ENCODE peak calls at places on chromosomes 13 and 19, in nine cellular contexts. One of them, this sample, is unnamed. For H3K4me1, the result is how much of the 10 kb centered on the place peaks cover.

GRCh38 chr19:40165362-40165937 is 25.8 kb upstream of the MAP3K10 start:
- DNase-seq in heart left ventricle: peak
- DNase-seq in IMR-90: no peak
- DNase-seq in stomach: peak
- DNase-seq in tibial nerve: peak
- DNase-seq in spleen: peak
- DNase-seq in body of pancreas: peak
- DNase-seq in adrenal gland: peak
- DNase-seq in thyroid gland: peak
- DNase-seq in this sample: no peak

GRCh38 chr19:28632357-28633076 is 580.4 kb downstream of the UQCRFS1 start:
- DNase-seq in heart left ventricle: no peak
- DNase-seq in IMR-90: no peak
- DNase-seq in stomach: no peak
- DNase-seq in tibial nerve: no peak
- DNase-seq in spleen: no peak
- DNase-seq in body of pancreas: no peak
- DNase-seq in adrenal gland: no peak
- DNase-seq in thyroid gland: no peak
- DNase-seq in this sample: no peak

GRCh38 chr19:46192990-46193650 is 36.4 kb upstream of the IGFL1 start:
- DNase-seq in heart left ventricle: peak
- DNase-seq in IMR-90: peak
- DNase-seq in stomach: no peak
- DNase-seq in tibial nerve: no peak
- DNase-seq in spleen: no peak
- DNase-seq in body of pancreas: no peak
- DNase-seq in adrenal gland: peak
- DNase-seq in thyroid gland: no peak
- DNase-seq in this sample: peak

GRCh38 chr19:40177286-40178070 is 13.7 kb upstream of the MAP3K10 start:
- DNase-seq in heart left ventricle: no peak
- DNase-seq in IMR-90: no peak
- DNase-seq in stomach: no peak
- DNase-seq in tibial nerve: no peak
- DNase-seq in spleen: no peak
- DNase-seq in body of pancreas: no peak
- DNase-seq in adrenal gland: no peak
- DNase-seq in thyroid gland: no peak
- DNase-seq in this sample: no peak

GRCh38 chr13:64164435-64164834 is 2748.8 kb upstream of the PCDH20 start:
- DNase-seq in heart left ventricle: no peak
- DNase-seq in IMR-90: no peak
- DNase-seq in stomach: no peak
- DNase-seq in tibial nerve: no peak
- DNase-seq in spleen: peak
- DNase-seq in body of pancreas: peak
- DNase-seq in adrenal gland: no peak
- DNase-seq in thyroid gland: no peak
- DNase-seq in this sample: peak

GRCh38 chr13:52127783-52128702 is 830 bp downstream of the NEK5 start:
- DNase-seq in heart left ventricle: no peak
- DNase-seq in IMR-90: peak
- DNase-seq in stomach: peak
- DNase-seq in tibial nerve: peak
- DNase-seq in spleen: no peak
- DNase-seq in body of pancreas: peak
- DNase-seq in adrenal gland: peak
- DNase-seq in thyroid gland: peak
- DNase-seq in this sample: peak

GRCh38 chr13:112690242-112690943 is 555 bp downstream of the ATP11A start:
- DNase-seq in heart left ventricle: peak
- DNase-seq in IMR-90: peak
- DNase-seq in stomach: peak
- DNase-seq in tibial nerve: no peak
- DNase-seq in spleen: peak
- DNase-seq in body of pancreas: peak
- DNase-seq in adrenal gland: peak
- DNase-seq in thyroid gland: peak
- DNase-seq in this sample: no peak

GRCh38 chr13:59119475-59119874 is 1044.3 kb downstream of the DIAPH3 start:
- DNase-seq in heart left ventricle: no peak
- DNase-seq in IMR-90: no peak
- DNase-seq in stomach: no peak
- DNase-seq in tibial nerve: no peak
- DNase-seq in spleen: no peak
- DNase-seq in body of pancreas: no peak
- DNase-seq in adrenal gland: no peak
- DNase-seq in thyroid gland: no peak
- DNase-seq in this sample: no peak

GRCh38 chr19:18300930-18301717 is 19.7 kb upstream of the JUND start:
- DNase-seq in heart left ventricle: peak
- DNase-seq in IMR-90: peak
- DNase-seq in stomach: peak
- DNase-seq in tibial nerve: peak
- DNase-seq in spleen: no peak
- DNase-seq in body of pancreas: peak
- DNase-seq in adrenal gland: peak
- DNase-seq in thyroid gland: peak
- DNase-seq in this sample: peak

GRCh38 chr19:35135389-35135909 is 590 bp upstream of the LGI4 start:
- DNase-seq in heart left ventricle: peak
- DNase-seq in IMR-90: peak
- DNase-seq in stomach: peak
- DNase-seq in tibial nerve: peak
- DNase-seq in spleen: peak
- DNase-seq in body of pancreas: peak
- DNase-seq in adrenal gland: peak
- DNase-seq in thyroid gland: peak
- DNase-seq in this sample: peak

GRCh38 chr13:33524086-33524485 is 238.5 kb upstream of the STARD13 start:
- DNase-seq in heart left ventricle: no peak
- DNase-seq in IMR-90: peak
- DNase-seq in stomach: no peak
- DNase-seq in tibial nerve: no peak
- DNase-seq in spleen: no peak
- DNase-seq in body of pancreas: peak
- DNase-seq in adrenal gland: peak
- DNase-seq in thyroid gland: peak
- DNase-seq in this sample: no peak

GRCh38 chr13:110047511-110047910 is 259.4 kb downstream of the COL4A1 start:
- DNase-seq in heart left ventricle: peak
- DNase-seq in IMR-90: peak
- DNase-seq in stomach: peak
- DNase-seq in tibial nerve: no peak
- DNase-seq in spleen: no peak
- DNase-seq in body of pancreas: peak
- DNase-seq in adrenal gland: peak
- DNase-seq in thyroid gland: peak
- DNase-seq in this sample: no peak

DNA sequence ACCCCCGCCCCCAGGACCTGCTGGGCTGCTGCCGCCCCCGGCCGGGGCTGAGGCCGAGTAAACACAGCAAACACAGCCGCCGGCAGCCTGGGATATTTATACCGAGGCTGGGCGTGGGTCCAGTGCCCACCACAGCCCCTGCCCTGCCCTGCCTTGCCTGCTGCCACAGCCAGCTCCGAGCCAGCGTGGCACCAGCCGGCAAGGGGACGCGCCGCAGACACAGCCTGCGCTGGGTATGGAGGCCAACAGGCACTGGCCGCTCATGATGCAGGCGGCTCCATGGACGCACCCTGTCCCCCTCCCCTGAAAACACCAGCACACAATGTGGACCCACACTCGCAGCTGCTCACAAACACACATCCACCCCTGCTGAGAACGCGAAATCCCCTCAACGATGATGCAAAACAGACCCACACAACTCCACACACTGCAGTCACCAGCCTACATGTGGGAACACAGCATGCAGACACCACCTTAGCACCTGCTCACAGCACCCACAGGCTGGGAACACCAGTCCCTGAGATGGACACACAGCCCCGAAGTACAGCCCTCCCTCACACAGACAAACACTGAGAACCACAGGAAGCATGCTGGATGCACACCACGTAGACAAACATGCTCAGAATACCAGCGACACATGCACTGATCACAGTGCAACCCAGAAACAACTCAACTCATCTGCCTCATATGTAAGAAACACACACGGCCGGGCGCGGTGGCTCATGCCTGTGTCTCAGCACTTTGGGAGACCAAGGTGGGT is 16.2 kb downstream of the CCDC97 start:
- DNase-seq in heart left ventricle: peak
- DNase-seq in IMR-90: peak
- DNase-seq in stomach: no peak
- DNase-seq in tibial nerve: no peak
- DNase-seq in spleen: peak
- DNase-seq in body of pancreas: no peak
- DNase-seq in adrenal gland: no peak
- DNase-seq in thyroid gland: peak
- DNase-seq in this sample: no peak
- H3K4me3 ChIP-seq in heart left ventricle: peak
- H3K4me3 ChIP-seq in IMR-90: no peak
- H3K4me3 ChIP-seq in stomach: peak
- H3K4me3 ChIP-seq in tibial nerve: no peak
- H3K4me3 ChIP-seq in spleen: no peak
- H3K4me3 ChIP-seq in body of pancreas: no peak
- H3K4me3 ChIP-seq in adrenal gland: no peak
- H3K4me3 ChIP-seq in thyroid gland: no peak
- H3K4me3 ChIP-seq in this sample: no peak

DNA sequence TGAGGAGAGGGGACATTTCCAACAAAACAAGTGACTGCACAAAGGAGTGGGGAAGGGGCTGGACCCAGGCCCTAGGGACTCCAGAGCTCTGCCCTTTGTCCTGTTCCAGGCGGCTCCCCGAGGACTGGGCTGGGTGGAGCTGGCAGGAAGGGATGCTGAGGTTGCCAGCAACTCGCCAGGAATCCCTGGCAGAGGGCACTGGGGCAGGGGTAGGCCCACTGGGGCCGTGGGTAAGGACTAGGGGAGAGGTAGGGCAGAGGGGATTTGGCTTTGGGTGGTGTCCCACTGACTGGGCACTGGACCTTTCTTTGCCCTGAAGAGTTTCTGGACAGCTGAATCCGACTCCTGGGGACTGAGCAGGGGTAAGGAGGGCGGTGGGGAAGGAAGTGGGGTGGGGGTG is 7.9 kb downstream of the LIPE start:
- DNase-seq in heart left ventricle: peak
- DNase-seq in IMR-90: no peak
- DNase-seq in stomach: no peak
- DNase-seq in tibial nerve: no peak
- DNase-seq in spleen: peak
- DNase-seq in body of pancreas: no peak
- DNase-seq in adrenal gland: no peak
- DNase-seq in thyroid gland: no peak
- DNase-seq in this sample: no peak
- TF ChIP-seq POLR2A in heart left ventricle: no peak
- TF ChIP-seq POLR2A in IMR-90: no peak
- TF ChIP-seq POLR2A in stomach: no peak
- TF ChIP-seq POLR2A in tibial nerve: no peak
- TF ChIP-seq POLR2A in spleen: no peak
- TF ChIP-seq POLR2A in body of pancreas: no peak
- TF ChIP-seq POLR2A in adrenal gland: no peak
- TF ChIP-seq POLR2A in thyroid gland: no peak
- TF ChIP-seq POLR2A in this sample: no peak

GRCh38 chr19:49870309-49870901 is 3.0 kb upstream of the PNKP start:
- DNase-seq in heart left ventricle: no peak
- DNase-seq in IMR-90: no peak
- DNase-seq in stomach: no peak
- DNase-seq in tibial nerve: no peak
- DNase-seq in spleen: no peak
- DNase-seq in body of pancreas: no peak
- DNase-seq in adrenal gland: peak
- DNase-seq in thyroid gland: no peak
- DNase-seq in this sample: peak
- H3K4me1 ChIP-seq in heart left ventricle: half or more
- H3K4me1 ChIP-seq in IMR-90: under half
- H3K4me1 ChIP-seq in stomach: half or more
- H3K4me1 ChIP-seq in tibial nerve: half or more
- H3K4me1 ChIP-seq in spleen: under half
- H3K4me1 ChIP-seq in body of pancreas: half or more
- H3K4me1 ChIP-seq in adrenal gland: under half
- H3K4me1 ChIP-seq in thyroid gland: under half
- H3K4me1 ChIP-seq in this sample: under half

GRCh38 chr13:101382086-101382485 is 34.2 kb downstream of the NALCN start:
- DNase-seq in heart left ventricle: no peak
- DNase-seq in IMR-90: no peak
- DNase-seq in stomach: no peak
- DNase-seq in tibial nerve: no peak
- DNase-seq in spleen: no peak
- DNase-seq in body of pancreas: no peak
- DNase-seq in adrenal gland: no peak
- DNase-seq in thyroid gland: no peak
- DNase-seq in this sample: no peak
- H3K4me3 ChIP-seq in heart left ventricle: no peak
- H3K4me3 ChIP-seq in IMR-90: no peak
- H3K4me3 ChIP-seq in stomach: no peak
- H3K4me3 ChIP-seq in tibial nerve: no peak
- H3K4me3 ChIP-seq in spleen: no peak
- H3K4me3 ChIP-seq in body of pancreas: no peak
- H3K4me3 ChIP-seq in adrenal gland: no peak
- H3K4me3 ChIP-seq in thyroid gland: no peak
- H3K4me3 ChIP-seq in this sample: no peak